ENCODE peak calls at places on chromosome 15, in five cellular contexts. G, T, B, Y and V are unnamed samples.
A peak's percentile ranks its signal among the peaks of the same experiment; 100 is the strongest.

GRCh38 chr15:78977591-78978347 is 32.9 kb upstream of the CTSH start:
- DNase-seq in G (no peak), B (no peak), T (no peak), Y (no peak), V (no peak)

GRCh38 chr15:98405013-98405412 is 243.3 kb upstream of the IGF1R start:
- DNase-seq in T (no peak), Y (no peak), B (no peak), G (no peak), V (no peak)

GRCh38 chr15:54820098-54820497 is 376.6 kb downstream of the RSL24D1 start:
- DNase-seq in G (no peak), Y (no peak), B (no peak), T (no peak), V (no peak)

GRCh38 chr15:73982251-73982962 is 9.7 kb downstream of the STOML1 start:
- DNase-seq in B (no peak), T (peak; percentile 91), G (peak; percentile 78), Y (peak; percentile 75), V (peak; percentile 86)

GRCh38 chr15:53671545-53671944 is 87.9 kb downstream of the WDR72 start:
- DNase-seq in G (no peak), B (peak; percentile 14), T (no peak), Y (no peak), V (no peak)

GRCh38 chr15:55289011-55289572 is 521 bp downstream of the RAB27A start:
- DNase-seq in T (peak; percentile 39), Y (peak; percentile 28), G (peak; percentile 42), B (peak; percentile 25), V (no peak)

GRCh38 chr15:68542771-68543544 is 35.8 kb upstream of the CORO2B start:
- DNase-seq in Y (no peak), B (no peak), G (peak; percentile 51), T (peak; percentile 96), V (peak; percentile 85)

GRCh38 chr15:94086360-94086759 is 145.0 kb upstream of the MCTP2 start:
- DNase-seq in T (peak; percentile 31), Y (no peak), G (no peak), B (no peak), V (peak; percentile 21)

GRCh38 chr15:66765478-66766281 is 63.6 kb downstream of the SMAD6 start:
- DNase-seq in G (peak; percentile 93), T (no peak), Y (peak; percentile 99), B (no peak), V (peak; percentile 68)

GRCh38 chr15:62647195-62647865 is 395.2 kb upstream of the TPM1 start:
- DNase-seq in T (peak; percentile 68), B (no peak), Y (peak; percentile 48), G (no peak), V (peak; percentile 82)

GRCh38 chr15:56917652-56918045 is 795 bp upstream of the TCF12 start:
- DNase-seq in G (no peak), Y (no peak), B (no peak), T (no peak), V (no peak)

GRCh38 chr15:83422541-83422940 is 24.6 kb upstream of the SH3GL3 start:
- DNase-seq in G (no peak), Y (no peak), T (no peak), B (no peak), V (no peak)

GRCh38 chr15:78626611-78627010 is 5.8 kb upstream of the CHRNA3 start:
- DNase-seq in G (no peak), T (no peak), B (no peak), Y (no peak), V (no peak)

GRCh38 chr15:83813697-83814096 is 159.8 kb downstream of the ADAMTSL3 start:
- DNase-seq in T (no peak), Y (no peak), B (no peak), G (no peak), V (no peak)

GRCh38 chr15:92383528-92384326 is 10.0 kb upstream of the ST8SIA2 start:
- DNase-seq in T (peak; percentile 3), B (peak; percentile 66), Y (peak; percentile 65), G (no peak), V (no peak)

GRCh38 chr15:69478259-69478687 is 25.7 kb downstream of the RPLP1 start:
- DNase-seq in G (no peak), Y (peak; percentile 82), B (peak; percentile 86), T (peak; percentile 44), V (no peak)

GRCh38 chr15:78195735-78196201 is 38.6 kb downstream of the ACSBG1 start:
- DNase-seq in B (peak; percentile 46), G (no peak), T (no peak), Y (peak; percentile 72), V (no peak)

GRCh38 chr15:94023520-94023919 is 207.8 kb upstream of the MCTP2 start:
- DNase-seq in Y (no peak), B (no peak), T (no peak), G (no peak), V (no peak)

GRCh38 chr15:98154863-98155262 is 194.4 kb downstream of the ARRDC4 start:
- DNase-seq in G (no peak), B (no peak), T (peak; percentile 0), Y (peak; percentile 13), V (peak; percentile 97)

GRCh38 chr15:100113351-100114075 is 228.3 kb downstream of the ADAMTS17 start:
- DNase-seq in B (no peak), G (no peak), Y (no peak), T (no peak), V (no peak)

GRCh38 chr15:79872358-79873017 is 24.3 kb downstream of the MTHFS start:
- DNase-seq in B (no peak), G (no peak), Y (peak; percentile 64), T (peak; percentile 43), V (peak; percentile 89)

GRCh38 chr15:38316311-38316710 is 63.7 kb downstream of the SPRED1 start:
- DNase-seq in B (no peak), G (no peak), Y (no peak), T (peak; percentile 8), V (peak; percentile 6)

GRCh38 chr15:22224241-22224671 is 143.9 kb downstream of the OR4M2 start:
- DNase-seq in G (no peak), B (no peak), T (no peak), Y (no peak), V (no peak)
- TF ChIP-seq CTCF in G (no peak), B (no peak), T (no peak), Y (no peak), V (no peak)

GRCh38 chr15:42385206-42385979 is 26.1 kb downstream of the CAPN3 start:
- DNase-seq in G (no peak), T (peak; percentile 62), Y (peak; percentile 45), B (peak; percentile 54), V (peak; percentile 49)
- TF ChIP-seq CTCF in G (peak; percentile 3), T (peak; percentile 77), Y (no peak), B (peak; percentile 70), V (peak; percentile 86)

DNA sequence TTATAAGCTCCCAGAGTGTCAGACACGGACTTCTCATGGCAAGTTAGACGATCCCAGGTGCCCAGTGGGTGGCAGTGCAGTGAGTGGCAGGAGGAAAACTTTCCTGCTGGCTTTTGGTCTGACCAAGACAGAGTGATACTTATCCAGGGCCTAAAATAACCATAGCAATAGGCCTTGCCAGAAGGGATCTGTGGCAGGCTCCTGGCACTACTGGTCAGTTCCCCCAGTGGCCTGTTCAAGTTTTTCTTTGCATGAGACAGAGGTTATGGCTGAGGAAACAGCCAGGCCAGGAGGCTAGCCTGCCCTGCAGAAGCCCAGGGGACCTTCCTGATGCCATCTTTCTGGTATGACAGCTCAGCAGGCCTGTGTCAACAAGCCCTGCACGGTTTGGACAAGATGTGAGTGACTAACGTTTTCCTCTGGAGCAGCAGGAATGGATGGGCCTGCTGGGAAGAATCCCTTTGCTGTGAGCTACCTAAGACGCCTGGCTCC is 17.9 kb downstream of the SCG5 start:
- DNase-seq in Y (no peak), T (peak; percentile 86), B (peak; percentile 24), G (no peak), V (peak; percentile 89)
- TF ChIP-seq CTCF in Y (no peak), T (no peak), B (no peak), G (no peak), V (peak; percentile 56)

GRCh38 chr15:89104172-89104564 is 15.9 kb downstream of the ABHD2 start:
- DNase-seq in T (peak; percentile 29), B (no peak), G (no peak), Y (no peak), V (no peak)
- TF ChIP-seq CTCF in T (peak; percentile 4), B (no peak), G (no peak), Y (no peak), V (no peak)

GRCh38 chr15:76647612-76648011 is 257.5 kb downstream of the SCAPER start:
- DNase-seq in Y (no peak), B (no peak), G (no peak), T (no peak), V (no peak)

DNA sequence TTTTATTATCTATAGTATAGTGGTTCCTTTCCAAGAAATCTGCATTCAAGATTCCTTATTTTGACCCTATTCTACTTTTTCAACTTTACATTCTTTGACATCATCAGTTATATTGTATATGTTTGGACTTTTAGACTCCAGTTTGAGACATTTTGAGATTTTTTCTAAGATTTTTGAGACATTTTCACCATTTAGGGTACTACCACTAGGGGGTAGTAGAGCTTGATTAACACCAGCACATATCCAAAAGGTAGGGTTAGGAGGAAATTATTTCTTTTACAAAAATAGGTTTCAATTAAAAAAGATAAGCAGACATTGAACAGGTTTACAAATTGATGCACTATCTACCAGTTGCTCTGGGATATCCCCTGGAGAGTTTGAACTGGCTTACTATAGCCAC is 262.5 kb downstream of the SCAPER start:
- DNase-seq in T (no peak), Y (no peak), B (no peak), G (no peak), V (no peak)
- TF ChIP-seq CTCF in T (peak; percentile 34), Y (peak; percentile 22), B (peak; percentile 31), G (no peak), V (peak; percentile 74)

DNA sequence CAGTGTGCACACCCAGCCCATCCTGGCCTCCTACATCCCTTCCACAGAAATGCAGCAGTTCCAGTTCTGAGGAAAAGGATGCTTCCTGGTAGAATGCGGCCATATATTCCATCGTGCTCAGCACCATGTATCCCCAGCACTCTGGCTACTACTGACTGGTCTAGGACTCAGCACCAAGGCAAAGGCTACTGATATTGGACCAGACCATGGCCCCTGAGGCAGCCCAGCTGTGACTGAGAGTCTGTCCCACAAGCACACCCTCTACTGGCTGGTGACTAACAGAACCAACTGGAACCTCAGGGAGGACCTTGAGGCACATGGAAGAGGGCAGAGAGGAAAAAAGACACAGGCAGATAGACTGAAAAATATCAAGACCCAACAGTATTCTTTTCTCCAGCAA is 30.0 kb downstream of the TARS3 start:
- DNase-seq in G (no peak), B (no peak), Y (no peak), T (no peak), V (no peak)
- TF ChIP-seq CTCF in G (no peak), B (no peak), Y (no peak), T (no peak), V (no peak)